ENCODE peak calls at places on chromosome 1, in four cellular contexts. S, A, N and G are unnamed samples.

GRCh38 chr1:10898921-10899320 is 102.5 kb upstream of the CASZ1 start:
- DNase-seq in S (no peak), A (no peak), N (peak), G (no peak)

GRCh38 chr1:177591155-177591554 is 378.7 kb downstream of the SEC16B start:
- DNase-seq in S (no peak), A (no peak), N (no peak), G (no peak)

GRCh38 chr1:231091853-231092301 is 51.8 kb upstream of the FAM89A start:
- DNase-seq in S (peak), A (peak), N (peak), G (peak)

GRCh38 chr1:50279622-50280320 is 143.5 kb downstream of the DMRTA2 start:
- DNase-seq in S (peak), A (peak), N (peak), G (peak)

GRCh38 chr1:218394989-218395388 is 49.9 kb downstream of the TGFB2 start:
- DNase-seq in S (no peak), A (no peak), N (no peak), G (no peak)

GRCh38 chr1:63772876-63773275 is 941 bp upstream of the ROR1 start:
- DNase-seq in S (no peak), A (no peak), N (no peak), G (peak)

GRCh38 chr1:118246646-118247045 is 61.6 kb upstream of the SPAG17 start:
- DNase-seq in S (no peak), A (no peak), N (no peak), G (no peak)

GRCh38 chr1:8374812-8375211 is 56.9 kb downstream of the SLC45A1 start:
- DNase-seq in S (peak), A (no peak), N (peak), G (peak)

GRCh38 chr1:184910596-184910995 is 63.7 kb downstream of the NIBAN1 start:
- DNase-seq in S (peak), A (no peak), N (no peak), G (no peak)

GRCh38 chr1:212954514-212954913 is 4.2 kb downstream of the VASH2 start:
- DNase-seq in S (no peak), A (no peak), N (no peak), G (no peak)

GRCh38 chr1:223748773-223749733 is 36.7 kb downstream of the CAPN2 start:
- DNase-seq in S (peak), A (peak), N (peak), G (peak)
- H3K4ac ChIP-seq in S (peak), A (peak), N (no peak), G (no peak)

GRCh38 chr1:164774413-164774812 is 215.4 kb downstream of the PBX1 start:
- DNase-seq in S (no peak), A (no peak), N (no peak), G (no peak)

GRCh38 chr1:164779376-164779775 is 220.4 kb downstream of the PBX1 start:
- DNase-seq in S (no peak), A (no peak), N (no peak), G (no peak)

GRCh38 chr1:164780111-164780510 is 221.1 kb downstream of the PBX1 start:
- DNase-seq in S (peak), A (no peak), N (no peak), G (no peak)

GRCh38 chr1:164774819-164775654 is 216.1 kb downstream of the PBX1 start:
- DNase-seq in S (no peak), A (no peak), N (no peak), G (peak)

GRCh38 chr1:164777518-164777917 is 218.5 kb downstream of the PBX1 start:
- DNase-seq in S (no peak), A (no peak), N (no peak), G (no peak)
- H3K56ac ChIP-seq in S (no peak), A (no peak), N (no peak), G (no peak)

GRCh38 chr1:94730450-94730849 is 89.7 kb upstream of the SLC44A3 start:
- DNase-seq in S (no peak), A (no peak), N (no peak), G (no peak)
- H3K4ac ChIP-seq in S (peak), A (no peak), N (no peak), G (no peak)

DNA sequence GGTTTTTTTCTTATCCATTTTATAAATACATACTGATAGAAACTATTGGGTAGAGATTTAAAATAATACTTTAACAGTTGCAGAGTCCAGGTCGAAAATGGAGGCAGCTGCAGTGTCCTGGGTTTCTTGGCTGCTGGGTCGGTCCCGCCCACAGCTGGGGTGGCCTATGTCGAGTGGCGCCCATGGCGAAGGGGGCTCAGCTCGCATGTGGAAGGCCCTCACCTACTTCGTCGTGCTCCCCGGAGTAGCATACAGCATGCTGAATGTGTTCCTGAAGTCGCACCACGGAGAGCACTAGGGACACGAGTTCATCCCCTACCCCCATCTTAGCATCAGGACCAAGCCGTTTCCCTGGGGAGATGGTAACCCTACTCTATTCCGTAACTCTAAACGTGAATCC is 1304.9 kb upstream of the ADGRL2 start:
- DNase-seq in S (no peak), A (no peak), N (no peak), G (no peak)
- H3K56ac ChIP-seq in S (no peak), A (no peak), N (no peak), G (no peak)

GRCh38 chr1:165634154-165634921 is 3.3 kb downstream of the MGST3 start:
- DNase-seq in S (no peak), A (no peak), N (no peak), G (peak)

GRCh38 chr1:165632491-165632890 is 1.5 kb downstream of the MGST3 start:
- DNase-seq in S (peak), A (no peak), N (no peak), G (no peak)

GRCh38 chr1:165632152-165632469 is 1.1 kb downstream of the MGST3 start:
- DNase-seq in S (no peak), A (no peak), N (peak), G (no peak)

GRCh38 chr1:165635329-165635728 is 4.3 kb downstream of the MGST3 start:
- DNase-seq in S (peak), A (no peak), N (no peak), G (no peak)

GRCh38 chr1:165633624-165634023 is 2.6 kb downstream of the MGST3 start:
- DNase-seq in S (peak), A (no peak), N (no peak), G (no peak)
- H3K4ac ChIP-seq in S (no peak), A (no peak), N (no peak), G (no peak)